ENCODE peak calls at places on chromosome 4, in nine cellular contexts. Z is MM.1S, W is OCI-LY7, E is AG04449, S is tibial nerve, T is mesendoderm, V is breast epithelium, X is neuronal stem cell, O is skeletal muscle cell. G is an unnamed sample.

GRCh38 chr4:184616633-184617471 is 32.4 kb downstream of the CASP3 start:
- DNase-seq in Z (peak; percentile 64), W (no peak), E (no peak), S (no peak), T (no peak), V (no peak), X (no peak), O (no peak), G (no peak)

GRCh38 chr4:104169437-104169836 is 325.3 kb downstream of the CXXC4 start:
- DNase-seq in Z (no peak), W (no peak), E (no peak), S (no peak), T (no peak), V (no peak), X (no peak), O (no peak), G (no peak)

GRCh38 chr4:22986881-22987280 is 294.1 kb downstream of the GBA3 start:
- DNase-seq in Z (no peak), W (no peak), E (no peak), S (no peak), T (no peak), V (no peak), X (no peak), O (no peak), G (no peak)

GRCh38 chr4:130257271-130257670 is 1161.3 kb downstream of the C4orf33 start:
- DNase-seq in Z (no peak), W (no peak), E (peak; percentile 65), S (no peak), T (no peak), V (no peak), X (no peak), O (peak; percentile 75), G (no peak)

GRCh38 chr4:165457793-165458192 is 79.0 kb downstream of the CPE start:
- DNase-seq in Z (no peak), W (no peak), E (no peak), S (no peak), T (no peak), V (no peak), X (no peak), O (no peak), G (no peak)

GRCh38 chr4:100420571-100420970 is 97.3 kb downstream of the EMCN start:
- DNase-seq in Z (no peak), W (no peak), E (no peak), S (no peak), T (no peak), V (no peak), X (no peak), O (no peak), G (no peak)

GRCh38 chr4:155787113-155787710 is 28.4 kb downstream of the GUCY1B1 start:
- DNase-seq in Z (peak; percentile 80), W (peak; percentile 18), E (no peak), S (no peak), T (peak; percentile 71), V (no peak), X (peak; percentile 18), O (peak; percentile 18), G (no peak)

GRCh38 chr4:10762541-10762940 is 78.0 kb upstream of the CLNK start:
- DNase-seq in Z (no peak), W (no peak), E (peak; percentile 93), S (no peak), T (peak; percentile 90), V (no peak), X (peak; percentile 18), O (peak; percentile 94), G (no peak)

GRCh38 chr4:114267976-114268375 is 288.5 kb upstream of the ARSJ start:
- DNase-seq in Z (no peak), W (no peak), E (no peak), S (no peak), T (no peak), V (no peak), X (no peak), O (peak; percentile 62), G (no peak)

GRCh38 chr4:177322156-177322685 is 12.5 kb downstream of the NEIL3 start:
- DNase-seq in Z (no peak), W (no peak), E (no peak), S (no peak), T (no peak), V (no peak), X (no peak), O (no peak), G (no peak)

GRCh38 chr4:22504931-22505330 is 10.9 kb downstream of the ADGRA3 start:
- DNase-seq in Z (no peak), W (no peak), E (no peak), S (no peak), T (no peak), V (no peak), X (no peak), O (no peak), G (no peak)

GRCh38 chr4:16582526-16582925 is 315.9 kb downstream of the LDB2 start:
- DNase-seq in Z (no peak), W (no peak), E (no peak), S (no peak), T (peak; percentile 78), V (no peak), X (no peak), O (no peak), G (no peak)

GRCh38 chr4:10832989-10833635 is 148.5 kb upstream of the CLNK start:
- DNase-seq in Z (no peak), W (no peak), E (no peak), S (no peak), T (peak; percentile 10), V (no peak), X (no peak), O (no peak), G (no peak)

GRCh38 chr4:121380448-121381147 is at the start of gene QRFPR:
- DNase-seq in Z (peak; percentile 15), W (no peak), E (no peak), S (no peak), T (peak; percentile 71), V (no peak), X (peak; percentile 29), O (no peak), G (no peak)
- H3K4me3 ChIP-seq in Z (peak within 1 kb of the TSS; percentile 56), W (no peak within 1 kb of the TSS), E (no peak within 1 kb of the TSS), S (peak within 1 kb of the TSS; percentile 11), T (peak within 1 kb of the TSS; percentile 38), V (peak within 1 kb of the TSS; percentile 50), X (peak within 1 kb of the TSS; percentile 9), O (peak within 1 kb of the TSS; percentile 40), G (no peak within 1 kb of the TSS)

GRCh38 chr4:123588631-123589223 is 192.1 kb downstream of the SPRY1 start:
- DNase-seq in Z (peak; percentile 82), W (no peak), E (no peak), S (no peak), T (no peak), V (no peak), X (no peak), O (peak; percentile 35), G (no peak)
- H3K4me3 ChIP-seq in Z (peak overlapping the region; percentile 2), W (no peak overlapping the region), E (no peak overlapping the region), S (no peak overlapping the region), T (no peak overlapping the region), V (no peak overlapping the region), X (no peak overlapping the region), O (no peak overlapping the region), G (no peak overlapping the region)

GRCh38 chr4:147548251-147548650 is 67.4 kb downstream of the EDNRA start:
- DNase-seq in Z (no peak), W (no peak), E (no peak), S (no peak), T (no peak), V (no peak), X (no peak), O (no peak), G (no peak)

GRCh38 chr4:147546341-147546740 is 65.4 kb downstream of the EDNRA start:
- DNase-seq in Z (no peak), W (no peak), E (peak; percentile 93), S (no peak), T (no peak), V (no peak), X (no peak), O (peak; percentile 94), G (no peak)

GRCh38 chr4:147547314-147548056 is 66.6 kb downstream of the EDNRA start:
- DNase-seq in Z (no peak), W (no peak), E (no peak), S (no peak), T (no peak), V (no peak), X (no peak), O (peak; percentile 89), G (no peak)

DNA sequence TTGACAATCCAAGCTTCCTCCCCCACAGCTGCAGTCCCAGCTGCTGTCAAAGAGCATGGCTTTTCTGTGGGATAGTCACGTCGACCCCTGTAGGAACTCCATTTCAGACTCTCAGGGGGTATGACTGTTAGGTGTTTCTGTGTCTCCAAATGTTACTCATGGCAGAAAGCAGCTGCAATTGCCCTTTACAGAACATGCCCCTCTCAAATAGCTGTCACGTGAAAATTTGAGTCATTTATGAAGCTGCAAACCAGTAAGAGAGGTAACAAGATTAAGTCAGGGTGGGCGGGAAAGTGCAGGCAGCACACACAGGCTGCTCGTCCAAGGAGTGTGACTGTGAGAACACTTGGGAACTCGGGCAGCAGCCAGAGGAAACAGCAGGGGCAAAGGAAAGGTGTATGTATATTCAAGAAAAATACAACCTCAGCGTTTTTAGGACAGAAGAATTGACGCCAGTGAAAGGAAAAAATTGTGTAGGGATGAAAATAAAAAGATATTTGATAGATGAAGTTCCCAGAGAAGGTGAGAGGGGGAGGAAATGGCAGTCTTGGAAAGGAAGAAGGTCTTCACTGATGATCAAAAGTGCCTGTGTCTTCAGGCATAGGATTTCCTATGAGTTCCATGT is 66.5 kb upstream of the TMEM184C start:
- DNase-seq in Z (no peak), W (no peak), E (no peak), S (no peak), T (no peak), V (no peak), X (no peak), O (peak; percentile 89), G (no peak)
- H3K4me3 ChIP-seq in Z (no peak overlapping the region), W (no peak overlapping the region), E (peak overlapping the region; percentile 26), S (no peak overlapping the region), T (no peak overlapping the region), V (no peak overlapping the region), X (no peak overlapping the region), O (peak overlapping the region; percentile 13), G (no peak overlapping the region)

GRCh38 chr4:131426023-131426758 is 1722.9 kb upstream of the PCDH10 start:
- DNase-seq in Z (no peak), W (no peak), E (no peak), S (no peak), T (no peak), V (no peak), X (no peak), O (no peak), G (no peak)

GRCh38 chr4:131427000-131427399 is 1722.1 kb upstream of the PCDH10 start:
- DNase-seq in Z (no peak), W (no peak), E (no peak), S (no peak), T (peak; percentile 23), V (no peak), X (no peak), O (no peak), G (no peak)

GRCh38 chr4:131430302-131430701 is 1718.8 kb upstream of the PCDH10 start:
- DNase-seq in Z (peak; percentile 39), W (peak; percentile 30), E (no peak), S (no peak), T (peak; percentile 25), V (no peak), X (no peak), O (no peak), G (no peak)
- H3K4me3 ChIP-seq in Z (peak overlapping the region; percentile 16), W (no peak overlapping the region), E (no peak overlapping the region), S (no peak overlapping the region), T (no peak overlapping the region), V (no peak overlapping the region), X (no peak overlapping the region), O (no peak overlapping the region), G (no peak overlapping the region)

G was measured in ovary.